ENCODE peak calls at places on chromosomes 12 and 14, in four cellular contexts. E is CD4-positive, alpha-beta memory T cell; A is IMR-90; N is sigmoid colon. J is an unnamed sample.

GRCh38 chr14:53149656-53150319 is 3.3 kb downstream of the DDHD1 start:
- DNase-seq in E (no peak), A (no peak), N (no peak), J (no peak)

GRCh38 chr14:52949711-52950409 is 990 bp downstream of the FERMT2 start:
- DNase-seq in N (no peak), E (no peak), A (peak; percentile 46), J (peak; percentile 62)

GRCh38 chr12:78392918-78393317 is 471.7 kb upstream of the SYT1 start:
- DNase-seq in A (peak; percentile 30), E (no peak), N (no peak), J (no peak)

GRCh38 chr14:99752486-99753121 is 40.6 kb upstream of the EML1 start:
- DNase-seq in N (no peak), E (no peak), A (peak; percentile 76), J (no peak)

GRCh38 chr12:128114485-128114884 is 152.5 kb upstream of the TMEM132C start:
- DNase-seq in E (no peak), A (no peak), N (no peak), J (no peak)

GRCh38 chr14:88786715-88787114 is 6.0 kb downstream of the EML5 start:
- DNase-seq in A (no peak), N (no peak), E (no peak), J (no peak)

GRCh38 chr12:42143401-42144173 is 1.1 kb downstream of the GXYLT1 start:
- DNase-seq in A (peak; percentile 28), E (peak; percentile 9), N (no peak), J (no peak)

GRCh38 chr14:57833304-57833703 is 32.6 kb downstream of the SLC35F4 start:
- DNase-seq in A (peak; percentile 88), N (no peak), E (no peak), J (peak; percentile 79)

GRCh38 chr14:33768458-33768830 is 182.4 kb downstream of the EGLN3 start:
- DNase-seq in E (no peak), N (no peak), A (no peak), J (no peak)

GRCh38 chr12:107441906-107442305 is 243.7 kb upstream of the PWP1 start:
- DNase-seq in A (peak; percentile 46), E (no peak), N (no peak), J (no peak)

GRCh38 chr12:127293507-127294310 is 973.3 kb upstream of the TMEM132C start:
- DNase-seq in N (no peak), A (peak; percentile 33), E (peak; percentile 18), J (peak; percentile 64)

GRCh38 chr12:49098035-49098451 is 3.4 kb upstream of the DHH start:
- DNase-seq in N (no peak), E (peak; percentile 58), A (peak; percentile 30), J (peak; percentile 42)

GRCh38 chr14:85276829-85277228 is 253.1 kb upstream of the FLRT2 start:
- DNase-seq in N (no peak), E (no peak), A (no peak), J (no peak)

GRCh38 chr14:76931629-76932402 is 96.7 kb downstream of the IRF2BPL start:
- DNase-seq in N (no peak), A (no peak), E (no peak), J (no peak)
- H3K4me1 ChIP-seq in N (no peaks in the 10 kb centered on the region), A (peaks cover 16% of the 10 kb centered on the region), E (peaks cover 61% of the 10 kb centered on the region), J (peaks cover 41% of the 10 kb centered on the region)

DNA sequence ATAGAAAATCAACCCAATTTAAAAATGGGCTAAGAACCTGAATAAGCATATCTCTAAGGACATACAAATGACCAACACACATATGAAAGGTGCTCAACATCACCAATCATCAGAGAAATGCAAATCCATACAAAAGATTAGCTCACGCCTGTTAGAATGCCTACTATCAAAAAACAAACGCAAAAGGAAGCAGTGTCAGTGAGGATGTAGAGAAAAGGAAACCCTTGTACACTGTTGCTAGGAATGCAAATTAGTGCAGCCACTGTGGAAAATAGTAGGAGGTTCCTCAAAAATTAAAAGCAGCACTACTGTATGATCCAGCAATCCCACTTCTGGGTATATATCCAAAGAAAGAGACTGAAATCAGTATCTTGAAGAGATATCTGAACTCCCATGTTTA is 133.0 kb downstream of the CPNE8 start:
- DNase-seq in A (no peak), E (no peak), N (no peak), J (no peak)
- H3K4me1 ChIP-seq in A (no peaks in the 10 kb centered on the region), E (peaks cover 4% of the 10 kb centered on the region), N (no peaks in the 10 kb centered on the region), J (no peaks in the 10 kb centered on the region)

GRCh38 chr14:22515961-22516360 is 73.1 kb downstream of the DAD1 start:
- DNase-seq in N (no peak), E (no peak), A (no peak), J (no peak)
- H3K4me1 ChIP-seq in N (no peaks in the 10 kb centered on the region), E (peaks cover 97% of the 10 kb centered on the region), A (peaks cover 10% of the 10 kb centered on the region), J (no peaks in the 10 kb centered on the region)

GRCh38 chr12:75722714-75723200 is 211.3 kb upstream of the KRR1 start:
- DNase-seq in A (peak; percentile 93), N (peak; percentile 88), E (peak; percentile 29), J (peak; percentile 81)
- H3K4me1 ChIP-seq in A (peaks cover 29% of the 10 kb centered on the region), N (no peaks in the 10 kb centered on the region), E (peaks cover 18% of the 10 kb centered on the region), J (peaks cover 40% of the 10 kb centered on the region)

DNA sequence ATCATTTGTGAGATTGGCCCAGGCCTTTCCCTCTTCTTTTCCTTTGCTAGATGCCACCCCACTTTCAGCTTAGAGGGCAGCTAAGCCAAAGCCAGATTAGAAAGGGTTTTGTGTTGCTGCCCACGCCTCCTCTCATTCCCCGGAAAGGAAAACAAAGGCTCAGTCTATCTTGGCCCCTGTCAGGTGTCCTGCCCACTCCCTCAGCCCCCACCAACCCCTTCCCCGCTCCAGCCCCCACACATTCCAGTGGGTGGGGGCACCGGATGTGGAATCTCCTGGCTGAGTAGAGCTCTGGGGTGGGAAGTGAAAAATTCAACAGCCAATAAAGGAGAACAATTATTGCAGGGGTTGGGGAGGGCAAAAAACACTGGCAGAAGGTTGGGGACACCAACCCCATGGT is 2.2 kb upstream of the RDH5 start:
- DNase-seq in A (no peak), E (no peak), N (no peak), J (no peak)
- H3K4me1 ChIP-seq in A (peaks cover 38% of the 10 kb centered on the region), E (peaks cover 40% of the 10 kb centered on the region), N (no peaks in the 10 kb centered on the region), J (peaks cover 13% of the 10 kb centered on the region)

GRCh38 chr12:93784339-93785086 is 107.3 kb downstream of the CRADD start:
- DNase-seq in A (peak; percentile 76), E (peak; percentile 18), N (peak; percentile 96), J (peak; percentile 81)
- H3K4me1 ChIP-seq in A (peaks cover 29% of the 10 kb centered on the region), E (peaks cover 33% of the 10 kb centered on the region), N (no peaks in the 10 kb centered on the region), J (peaks cover 25% of the 10 kb centered on the region)

DNA sequence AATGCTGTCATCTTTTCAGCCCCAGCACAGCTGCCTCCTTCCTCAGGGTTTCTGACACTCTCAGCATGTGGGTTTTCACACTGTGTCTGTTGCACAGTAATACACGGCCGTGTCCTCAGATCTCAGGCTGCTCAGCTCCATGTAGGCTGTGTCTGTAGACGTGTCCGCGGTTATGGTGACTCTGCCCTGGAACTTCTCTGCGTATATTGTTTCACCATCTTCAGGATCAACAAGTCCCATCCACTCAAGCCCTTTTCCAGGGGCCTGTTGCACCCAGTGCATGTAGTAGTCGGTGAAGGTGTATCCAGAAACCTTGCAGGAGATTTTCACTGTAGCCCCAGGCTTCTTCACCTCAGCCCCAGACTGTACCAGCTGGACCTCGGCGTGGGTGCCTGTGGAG is 1210.6 kb downstream of the TMEM121 start:
- DNase-seq in E (no peak), N (no peak), A (no peak), J (no peak)
- H3K4me1 ChIP-seq in E (peaks cover 4% of the 10 kb centered on the region), N (no peaks in the 10 kb centered on the region), A (no peaks in the 10 kb centered on the region), J (no peaks in the 10 kb centered on the region)

DNA sequence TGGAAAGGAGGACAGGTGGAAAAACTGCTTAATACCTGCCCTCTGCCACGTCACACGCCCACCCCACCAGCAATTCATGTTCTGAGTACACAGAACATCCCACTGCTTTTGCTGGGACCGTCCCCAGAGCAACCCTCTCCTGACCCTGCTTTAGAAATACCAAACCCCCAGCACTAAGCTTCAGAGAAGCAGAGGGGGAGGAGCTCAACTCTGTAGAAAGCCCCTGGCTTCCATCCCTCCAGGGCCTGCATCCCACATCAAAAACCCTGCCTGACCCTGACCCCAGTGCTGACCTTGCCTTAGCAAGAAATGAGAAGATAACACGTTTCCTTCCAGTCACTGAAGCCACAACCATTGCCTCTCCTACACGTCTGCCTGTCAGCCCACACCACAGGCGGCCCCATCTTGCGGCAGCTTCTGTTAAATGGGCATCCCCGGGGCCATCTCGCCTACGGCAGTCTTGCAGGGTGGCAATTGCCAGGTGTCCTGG is 19.7 kb downstream of the VDR start:
- DNase-seq in A (no peak), N (no peak), E (no peak), J (no peak)
- H3K4me1 ChIP-seq in A (peaks cover 16% of the 10 kb centered on the region), N (no peaks in the 10 kb centered on the region), E (peaks cover 55% of the 10 kb centered on the region), J (peaks cover 8% of the 10 kb centered on the region)

GRCh38 chr12:12804011-12804410 is 9.1 kb upstream of the DDX47 start:
- DNase-seq in N (no peak), E (no peak), A (peak; percentile 80), J (no peak)

GRCh38 chr12:12810507-12811143 is 2.5 kb upstream of the DDX47 start:
- DNase-seq in N (no peak), A (no peak), E (no peak), J (no peak)

GRCh38 chr12:12804432-12804886 is 8.7 kb upstream of the DDX47 start:
- DNase-seq in N (no peak), A (peak; percentile 95), E (no peak), J (no peak)

GRCh38 chr12:12807970-12808702 is 5.0 kb upstream of the DDX47 start:
- DNase-seq in N (peak; percentile 71), A (peak; percentile 71), E (peak; percentile 76), J (peak; percentile 51)

DNA sequence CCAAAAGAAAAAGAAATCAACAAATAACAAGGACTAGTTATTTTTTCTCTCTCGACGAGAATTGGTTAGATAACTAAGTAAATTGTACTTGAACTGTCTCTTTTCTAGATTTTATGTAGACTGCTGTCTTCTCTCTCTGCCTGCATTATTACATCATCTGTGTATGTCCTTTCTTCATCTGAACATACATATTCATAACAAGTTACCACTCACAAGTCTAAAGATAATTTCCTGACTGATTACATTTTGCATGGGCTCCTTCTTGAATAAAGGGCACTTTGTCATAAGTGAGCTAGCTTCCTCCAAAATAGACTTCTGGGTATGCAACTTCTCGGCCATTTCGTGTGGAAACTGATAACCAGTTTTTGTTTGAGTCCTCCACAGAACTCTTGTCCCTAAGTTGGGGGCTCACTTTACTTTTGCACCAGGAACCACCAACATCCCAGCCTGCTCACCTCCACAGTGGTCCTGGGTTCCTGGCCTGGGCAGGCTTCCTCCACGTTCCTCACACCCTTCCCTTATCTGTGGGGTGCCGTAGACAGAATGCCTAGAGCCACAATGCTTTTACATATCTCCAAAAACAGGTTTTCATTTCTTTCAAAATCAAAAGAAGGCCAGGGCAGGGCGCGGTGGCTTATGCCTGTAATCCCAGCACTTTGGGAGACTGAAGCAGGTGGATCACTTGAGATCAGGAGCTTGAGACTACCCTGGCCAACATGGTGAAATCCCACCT is 6.2 kb upstream of the DDX47 start:
- DNase-seq in E (no peak), A (no peak), N (no peak), J (no peak)
- H3K4me1 ChIP-seq in E (peaks cover 56% of the 10 kb centered on the region), A (peaks cover 17% of the 10 kb centered on the region), N (no peaks in the 10 kb centered on the region), J (peaks cover 15% of the 10 kb centered on the region)

DNA sequence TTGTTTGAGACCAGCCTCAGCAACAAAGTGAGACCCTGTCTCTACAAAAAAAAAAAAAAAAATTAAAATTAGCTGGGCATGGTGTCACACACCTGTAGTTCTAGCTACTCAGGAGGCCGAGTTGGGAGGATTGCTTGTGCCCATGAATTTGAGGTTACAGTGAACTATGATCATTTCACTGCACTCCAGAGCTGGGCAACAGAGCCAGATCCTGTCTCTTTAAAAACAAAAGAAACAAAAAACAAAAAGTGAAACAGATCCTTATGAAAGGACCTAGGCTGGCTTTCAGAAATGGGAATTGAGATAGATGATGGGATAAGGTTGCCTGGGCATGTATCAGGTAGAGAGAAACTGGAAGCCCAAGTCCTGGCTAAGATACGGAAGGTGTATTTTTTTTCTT is 13.9 kb downstream of the ACTR6 start:
- DNase-seq in E (no peak), A (no peak), N (no peak), J (no peak)
- H3K4me1 ChIP-seq in E (no peaks in the 10 kb centered on the region), A (no peaks in the 10 kb centered on the region), N (no peaks in the 10 kb centered on the region), J (no peaks in the 10 kb centered on the region)